ENCODE peak calls at places on chromosome 16, in ten cellular contexts. F is central memory CD4-positive, alpha-beta T cell; N is prostate gland; P is SHP77 treated with DMSO at 0.1 percent for 48 hours; G is foreskin fibroblast; J is A549; W is effector memory CD8-positive, alpha-beta T cell; S is fibroblast of lung; K is thoracic aorta; X is CD8-positive, alpha-beta memory T cell. M is an unnamed sample.

GRCh38 chr16:21952793-21953540 is at the start of gene UQCRC2:
- DNase-seq in F (peak), N (peak), P (peak), G (peak), J (peak), W (peak), S (peak), K (peak), X (peak), M (peak)

GRCh38 chr16:63982156-63982555 is 1139.7 kb downstream of the CDH11 start:
- DNase-seq in F (no peak), N (no peak), P (no peak), G (no peak), J (no peak), W (no peak), S (no peak), K (no peak), X (no peak), M (no peak)

GRCh38 chr16:67022531-67023214 is 6.3 kb upstream of the CBFB start:
- DNase-seq in F (no peak), N (no peak), P (no peak), G (peak), J (no peak), W (no peak), S (no peak), K (no peak), X (no peak), M (no peak)

GRCh38 chr16:47096297-47096696 is 47.4 kb downstream of the NETO2 start:
- DNase-seq in F (no peak), N (no peak), P (no peak), G (no peak), J (no peak), W (no peak), S (peak), K (no peak), X (no peak), M (no peak)

GRCh38 chr16:83403751-83404150 is 404.0 kb upstream of the HSBP1 start:
- DNase-seq in F (no peak), N (no peak), P (no peak), G (peak), J (no peak), W (no peak), S (no peak), K (no peak), X (no peak), M (no peak)

GRCh38 chr16:81277681-81278080 is 37.1 kb upstream of the GAN start:
- DNase-seq in F (no peak), N (peak), P (no peak), G (no peak), J (no peak), W (no peak), S (no peak), K (no peak), X (no peak), M (no peak)

GRCh38 chr16:84815446-84815845 is 4.3 kb upstream of the CRISPLD2 start:
- DNase-seq in F (no peak), N (no peak), P (no peak), G (no peak), J (no peak), W (no peak), S (no peak), K (no peak), X (no peak), M (no peak)

GRCh38 chr16:63037761-63038562 is 1001.7 kb upstream of the CDH8 start:
- DNase-seq in F (no peak), N (no peak), P (no peak), G (no peak), J (no peak), W (no peak), S (no peak), K (no peak), X (no peak), M (no peak)

GRCh38 chr16:31301708-31302400 is 42.1 kb downstream of the ITGAM start:
- DNase-seq in F (no peak), N (no peak), P (no peak), G (peak), J (peak), W (no peak), S (peak), K (no peak), X (no peak), M (no peak)

GRCh38 chr16:69701452-69701851 is 24.9 kb downstream of the NQO1 start:
- DNase-seq in F (no peak), N (no peak), P (no peak), G (no peak), J (no peak), W (no peak), S (no peak), K (no peak), X (no peak), M (no peak)

GRCh38 chr16:71900336-71900735 is 5.0 kb downstream of the IST1 start:
- DNase-seq in F (no peak), N (no peak), P (no peak), G (no peak), J (no peak), W (no peak), S (no peak), K (no peak), X (no peak), M (no peak)

GRCh38 chr16:31451681-31452351 is 7.5 kb upstream of the ARMC5 start:
- DNase-seq in F (no peak), N (peak), P (peak), G (peak), J (peak), W (no peak), S (peak), K (no peak), X (no peak), M (no peak)

GRCh38 chr16:49484454-49484853 is 110.8 kb downstream of the C16orf78 start:
- DNase-seq in F (no peak), N (peak), P (no peak), G (peak), J (no peak), W (no peak), S (no peak), K (peak), X (no peak), M (no peak)

GRCh38 chr16:25051446-25052160 is 36.4 kb upstream of the ARHGAP17 start:
- DNase-seq in F (no peak), N (no peak), P (no peak), G (peak), J (peak), W (no peak), S (peak), K (no peak), X (no peak), M (no peak)

GRCh38 chr16:89330177-89330856 is 112.8 kb downstream of the ZNF778 start:
- DNase-seq in F (peak), N (no peak), P (no peak), G (no peak), J (peak), W (peak), S (no peak), K (no peak), X (no peak), M (no peak)

GRCh38 chr16:46482895-46483294 is 138.3 kb downstream of the SHCBP1 start:
- DNase-seq in F (no peak), N (no peak), P (no peak), G (no peak), J (peak), W (no peak), S (no peak), K (no peak), X (no peak), M (no peak)

GRCh38 chr16:70747703-70748631 is 53.0 kb downstream of the VAC14 start:
- DNase-seq in F (no peak), N (no peak), P (peak), G (peak), J (no peak), W (no peak), S (peak), K (no peak), X (no peak), M (no peak)

GRCh38 chr16:13453938-13454553 is 465.9 kb upstream of the ERCC4 start:
- DNase-seq in F (no peak), N (peak), P (peak), G (peak), J (peak), W (no peak), S (no peak), K (no peak), X (no peak), M (no peak)

GRCh38 chr16:56195151-56195550 is 3.9 kb downstream of the GNAO1 start:
- DNase-seq in F (no peak), N (no peak), P (no peak), G (no peak), J (no peak), W (no peak), S (no peak), K (no peak), X (no peak), M (no peak)